ENCODE peak calls at places on chromosome 3, in ten cellular contexts. One of them, this sample, is unnamed.

GRCh38 chr3:29683306-29683993 is 402.6 kb downstream of the RBMS3 start:
- DNase-seq in IMR-90: peak
- DNase-seq in endothelial cell of umbilical vein: peak
- DNase-seq in body of pancreas: no peak
- DNase-seq in adrenal gland: no peak
- DNase-seq in lower leg skin: no peak
- DNase-seq in heart left ventricle: no peak
- DNase-seq in esophagus muscularis mucosa: no peak
- DNase-seq in GM12878: peak
- DNase-seq in A549: peak
- DNase-seq in this sample: no peak

GRCh38 chr3:160163259-160163878 is 61.9 kb upstream of the C3orf80 start:
- DNase-seq in IMR-90: peak
- DNase-seq in endothelial cell of umbilical vein: peak
- DNase-seq in body of pancreas: peak
- DNase-seq in adrenal gland: no peak
- DNase-seq in lower leg skin: no peak
- DNase-seq in heart left ventricle: no peak
- DNase-seq in esophagus muscularis mucosa: peak
- DNase-seq in GM12878: no peak
- DNase-seq in A549: peak
- DNase-seq in this sample: no peak

GRCh38 chr3:155233213-155233612 is 60.3 kb downstream of the STRIT1 start:
- DNase-seq in IMR-90: peak
- DNase-seq in endothelial cell of umbilical vein: peak
- DNase-seq in body of pancreas: peak
- DNase-seq in adrenal gland: peak
- DNase-seq in lower leg skin: peak
- DNase-seq in heart left ventricle: peak
- DNase-seq in esophagus muscularis mucosa: no peak
- DNase-seq in GM12878: no peak
- DNase-seq in A549: no peak
- DNase-seq in this sample: no peak

GRCh38 chr3:72490688-72491430 is 357.4 kb downstream of the SHQ1 start:
- DNase-seq in IMR-90: no peak
- DNase-seq in endothelial cell of umbilical vein: no peak
- DNase-seq in body of pancreas: peak
- DNase-seq in adrenal gland: no peak
- DNase-seq in lower leg skin: no peak
- DNase-seq in heart left ventricle: no peak
- DNase-seq in esophagus muscularis mucosa: no peak
- DNase-seq in GM12878: no peak
- DNase-seq in A549: no peak
- DNase-seq in this sample: no peak

GRCh38 chr3:134381048-134381447 is 6.8 kb upstream of the AMOTL2 start:
- DNase-seq in IMR-90: no peak
- DNase-seq in endothelial cell of umbilical vein: no peak
- DNase-seq in body of pancreas: no peak
- DNase-seq in adrenal gland: no peak
- DNase-seq in lower leg skin: no peak
- DNase-seq in heart left ventricle: no peak
- DNase-seq in esophagus muscularis mucosa: no peak
- DNase-seq in GM12878: no peak
- DNase-seq in A549: no peak
- DNase-seq in this sample: no peak

GRCh38 chr3:127670761-127671522 is 1.8 kb upstream of the ABTB1 start:
- DNase-seq in IMR-90: no peak
- DNase-seq in endothelial cell of umbilical vein: no peak
- DNase-seq in body of pancreas: no peak
- DNase-seq in adrenal gland: no peak
- DNase-seq in lower leg skin: no peak
- DNase-seq in heart left ventricle: no peak
- DNase-seq in esophagus muscularis mucosa: no peak
- DNase-seq in GM12878: no peak
- DNase-seq in A549: no peak
- DNase-seq in this sample: peak

GRCh38 chr3:132723024-132723462 is 834 bp upstream of the NPHP3 start:
- DNase-seq in IMR-90: no peak
- DNase-seq in endothelial cell of umbilical vein: no peak
- DNase-seq in body of pancreas: no peak
- DNase-seq in adrenal gland: no peak
- DNase-seq in lower leg skin: no peak
- DNase-seq in heart left ventricle: no peak
- DNase-seq in esophagus muscularis mucosa: no peak
- DNase-seq in GM12878: no peak
- DNase-seq in A549: no peak
- DNase-seq in this sample: no peak

GRCh38 chr3:16084887-16085286 is 89.6 kb upstream of the GALNT15 start:
- DNase-seq in IMR-90: peak
- DNase-seq in endothelial cell of umbilical vein: peak
- DNase-seq in body of pancreas: no peak
- DNase-seq in adrenal gland: no peak
- DNase-seq in lower leg skin: no peak
- DNase-seq in heart left ventricle: no peak
- DNase-seq in esophagus muscularis mucosa: no peak
- DNase-seq in GM12878: no peak
- DNase-seq in A549: no peak
- DNase-seq in this sample: no peak

GRCh38 chr3:54353547-54354339 is 231.4 kb downstream of the CACNA2D3 start:
- DNase-seq in IMR-90: no peak
- DNase-seq in endothelial cell of umbilical vein: no peak
- DNase-seq in body of pancreas: no peak
- DNase-seq in adrenal gland: no peak
- DNase-seq in lower leg skin: no peak
- DNase-seq in heart left ventricle: no peak
- DNase-seq in esophagus muscularis mucosa: no peak
- DNase-seq in GM12878: no peak
- DNase-seq in A549: no peak
- DNase-seq in this sample: no peak

GRCh38 chr3:121998030-121998580 is 23.9 kb downstream of the ILDR1 start:
- DNase-seq in IMR-90: peak
- DNase-seq in endothelial cell of umbilical vein: peak
- DNase-seq in body of pancreas: peak
- DNase-seq in adrenal gland: no peak
- DNase-seq in lower leg skin: no peak
- DNase-seq in heart left ventricle: no peak
- DNase-seq in esophagus muscularis mucosa: peak
- DNase-seq in GM12878: no peak
- DNase-seq in A549: peak
- DNase-seq in this sample: no peak

GRCh38 chr3:12371525-12372140 is 82.8 kb downstream of the PPARG start:
- DNase-seq in IMR-90: peak
- DNase-seq in endothelial cell of umbilical vein: no peak
- DNase-seq in body of pancreas: no peak
- DNase-seq in adrenal gland: no peak
- DNase-seq in lower leg skin: no peak
- DNase-seq in heart left ventricle: peak
- DNase-seq in esophagus muscularis mucosa: no peak
- DNase-seq in GM12878: no peak
- DNase-seq in A549: no peak
- DNase-seq in this sample: no peak

GRCh38 chr3:67593761-67594234 is 60.6 kb downstream of the SUCLG2 start:
- DNase-seq in IMR-90: peak
- DNase-seq in endothelial cell of umbilical vein: no peak
- DNase-seq in body of pancreas: no peak
- DNase-seq in adrenal gland: no peak
- DNase-seq in lower leg skin: no peak
- DNase-seq in heart left ventricle: no peak
- DNase-seq in esophagus muscularis mucosa: no peak
- DNase-seq in GM12878: no peak
- DNase-seq in A549: peak
- DNase-seq in this sample: no peak

GRCh38 chr3:178714971-178715832 is 179.0 kb downstream of the KCNMB2 start:
- DNase-seq in IMR-90: no peak
- DNase-seq in endothelial cell of umbilical vein: no peak
- DNase-seq in body of pancreas: no peak
- DNase-seq in adrenal gland: no peak
- DNase-seq in lower leg skin: no peak
- DNase-seq in heart left ventricle: no peak
- DNase-seq in esophagus muscularis mucosa: no peak
- DNase-seq in GM12878: no peak
- DNase-seq in A549: no peak
- DNase-seq in this sample: no peak

GRCh38 chr3:158791259-158791920 is 10.5 kb upstream of the MFSD1 start:
- DNase-seq in IMR-90: peak
- DNase-seq in endothelial cell of umbilical vein: peak
- DNase-seq in body of pancreas: no peak
- DNase-seq in adrenal gland: peak
- DNase-seq in lower leg skin: no peak
- DNase-seq in heart left ventricle: no peak
- DNase-seq in esophagus muscularis mucosa: peak
- DNase-seq in GM12878: no peak
- DNase-seq in A549: peak
- DNase-seq in this sample: no peak

GRCh38 chr3:131277836-131278497 is 103.6 kb upstream of the NUDT16 start:
- DNase-seq in IMR-90: no peak
- DNase-seq in endothelial cell of umbilical vein: peak
- DNase-seq in body of pancreas: no peak
- DNase-seq in adrenal gland: no peak
- DNase-seq in lower leg skin: no peak
- DNase-seq in heart left ventricle: no peak
- DNase-seq in esophagus muscularis mucosa: no peak
- DNase-seq in GM12878: no peak
- DNase-seq in A549: no peak
- DNase-seq in this sample: no peak

GRCh38 chr3:146625117-146625775 is 20.1 kb upstream of the PLSCR5 start:
- DNase-seq in IMR-90: peak
- DNase-seq in endothelial cell of umbilical vein: peak
- DNase-seq in body of pancreas: no peak
- DNase-seq in adrenal gland: no peak
- DNase-seq in lower leg skin: no peak
- DNase-seq in heart left ventricle: no peak
- DNase-seq in esophagus muscularis mucosa: no peak
- DNase-seq in GM12878: no peak
- DNase-seq in A549: peak
- DNase-seq in this sample: no peak

GRCh38 chr3:43215684-43216336 is 70.5 kb upstream of the SNRK start:
- DNase-seq in IMR-90: no peak
- DNase-seq in endothelial cell of umbilical vein: no peak
- DNase-seq in body of pancreas: no peak
- DNase-seq in adrenal gland: no peak
- DNase-seq in lower leg skin: no peak
- DNase-seq in heart left ventricle: no peak
- DNase-seq in esophagus muscularis mucosa: peak
- DNase-seq in GM12878: no peak
- DNase-seq in A549: no peak
- DNase-seq in this sample: no peak

GRCh38 chr3:87442460-87442859 is 166.1 kb upstream of the POU1F1 start:
- DNase-seq in IMR-90: no peak
- DNase-seq in endothelial cell of umbilical vein: no peak
- DNase-seq in body of pancreas: no peak
- DNase-seq in adrenal gland: no peak
- DNase-seq in lower leg skin: no peak
- DNase-seq in heart left ventricle: no peak
- DNase-seq in esophagus muscularis mucosa: no peak
- DNase-seq in GM12878: no peak
- DNase-seq in A549: no peak
- DNase-seq in this sample: no peak

GRCh38 chr3:68996356-68996995 is 17.0 kb downstream of the EOGT start:
- DNase-seq in IMR-90: peak
- DNase-seq in endothelial cell of umbilical vein: no peak
- DNase-seq in body of pancreas: no peak
- DNase-seq in adrenal gland: no peak
- DNase-seq in lower leg skin: no peak
- DNase-seq in heart left ventricle: no peak
- DNase-seq in esophagus muscularis mucosa: peak
- DNase-seq in GM12878: no peak
- DNase-seq in A549: no peak
- DNase-seq in this sample: no peak

GRCh38 chr3:11021611-11022011 is 29.1 kb downstream of the SLC6A1 start:
- DNase-seq in IMR-90: no peak
- DNase-seq in endothelial cell of umbilical vein: no peak
- DNase-seq in body of pancreas: no peak
- DNase-seq in adrenal gland: no peak
- DNase-seq in lower leg skin: no peak
- DNase-seq in heart left ventricle: no peak
- DNase-seq in esophagus muscularis mucosa: no peak
- DNase-seq in GM12878: no peak
- DNase-seq in A549: no peak
- DNase-seq in this sample: no peak
- TF ChIP-seq CTCF in IMR-90: no peak
- TF ChIP-seq CTCF in endothelial cell of umbilical vein: no peak
- TF ChIP-seq CTCF in body of pancreas: no peak
- TF ChIP-seq CTCF in adrenal gland: no peak
- TF ChIP-seq CTCF in lower leg skin: no peak
- TF ChIP-seq CTCF in heart left ventricle: no peak
- TF ChIP-seq CTCF in esophagus muscularis mucosa: no peak
- TF ChIP-seq CTCF in GM12878: no peak
- TF ChIP-seq CTCF in A549: no peak
- TF ChIP-seq CTCF in this sample: no peak

GRCh38 chr3:141859651-141860050 is 16.8 kb upstream of the ATP1B3 start:
- DNase-seq in IMR-90: no peak
- DNase-seq in endothelial cell of umbilical vein: no peak
- DNase-seq in body of pancreas: no peak
- DNase-seq in adrenal gland: no peak
- DNase-seq in lower leg skin: no peak
- DNase-seq in heart left ventricle: no peak
- DNase-seq in esophagus muscularis mucosa: no peak
- DNase-seq in GM12878: no peak
- DNase-seq in A549: no peak
- DNase-seq in this sample: no peak
- TF ChIP-seq POLR2A in IMR-90: no peak
- TF ChIP-seq POLR2A in endothelial cell of umbilical vein: no peak
- TF ChIP-seq POLR2A in body of pancreas: no peak
- TF ChIP-seq POLR2A in adrenal gland: no peak
- TF ChIP-seq POLR2A in lower leg skin: no peak
- TF ChIP-seq POLR2A in heart left ventricle: no peak
- TF ChIP-seq POLR2A in esophagus muscularis mucosa: no peak
- TF ChIP-seq POLR2A in GM12878: no peak
- TF ChIP-seq POLR2A in A549: no peak
- TF ChIP-seq POLR2A in this sample: no peak

DNA sequence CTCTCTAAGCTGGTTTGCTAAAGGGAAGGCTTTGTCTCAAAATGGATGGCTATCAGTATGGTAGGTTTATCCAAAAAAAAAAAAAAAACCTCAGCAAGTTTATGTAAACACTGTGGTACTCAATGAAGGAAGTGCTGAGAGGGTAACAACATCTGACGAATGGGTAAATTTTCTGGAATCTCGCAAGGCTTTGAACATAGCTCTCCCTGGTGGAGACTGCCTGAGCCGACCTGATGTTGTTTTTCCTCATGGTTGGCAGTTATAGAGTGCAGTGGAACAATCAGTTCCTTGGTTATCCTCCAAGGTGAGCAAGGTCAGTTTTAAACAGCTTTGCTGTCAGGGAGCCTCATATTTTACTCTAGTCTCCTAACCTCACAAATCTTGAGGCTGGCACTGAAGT is 94.6 kb downstream of the ZPLD1 start:
- DNase-seq in IMR-90: peak
- DNase-seq in endothelial cell of umbilical vein: no peak
- DNase-seq in body of pancreas: peak
- DNase-seq in adrenal gland: no peak
- DNase-seq in lower leg skin: peak
- DNase-seq in heart left ventricle: no peak
- DNase-seq in esophagus muscularis mucosa: no peak
- DNase-seq in GM12878: no peak
- DNase-seq in A549: peak
- DNase-seq in this sample: no peak
- TF ChIP-seq CTCF in IMR-90: peak
- TF ChIP-seq CTCF in endothelial cell of umbilical vein: no peak
- TF ChIP-seq CTCF in body of pancreas: peak
- TF ChIP-seq CTCF in adrenal gland: no peak
- TF ChIP-seq CTCF in lower leg skin: no peak
- TF ChIP-seq CTCF in heart left ventricle: peak
- TF ChIP-seq CTCF in esophagus muscularis mucosa: no peak
- TF ChIP-seq CTCF in GM12878: peak
- TF ChIP-seq CTCF in A549: peak
- TF ChIP-seq CTCF in this sample: no peak

GRCh38 chr3:48918388-48919214 is at the start of gene ARIH2:
- DNase-seq in IMR-90: peak
- DNase-seq in endothelial cell of umbilical vein: peak
- DNase-seq in body of pancreas: peak
- DNase-seq in adrenal gland: peak
- DNase-seq in lower leg skin: peak
- DNase-seq in heart left ventricle: peak
- DNase-seq in esophagus muscularis mucosa: peak
- DNase-seq in GM12878: peak
- DNase-seq in A549: peak
- DNase-seq in this sample: peak
- TF ChIP-seq POLR2A in IMR-90: peak
- TF ChIP-seq POLR2A in endothelial cell of umbilical vein: peak
- TF ChIP-seq POLR2A in body of pancreas: peak
- TF ChIP-seq POLR2A in adrenal gland: peak
- TF ChIP-seq POLR2A in lower leg skin: peak
- TF ChIP-seq POLR2A in heart left ventricle: peak
- TF ChIP-seq POLR2A in esophagus muscularis mucosa: peak
- TF ChIP-seq POLR2A in GM12878: peak
- TF ChIP-seq POLR2A in A549: peak
- TF ChIP-seq POLR2A in this sample: no peak

This sample was measured in spleen.